ENCODE peak calls at places on chromosomes 4 and X, in five cellular contexts. One of them, this sample, is unnamed.
A peak's percentile ranks its signal among the peaks of the same experiment; 100 is the strongest.

GRCh38 chrX:56761167-56761566 is 32.1 kb downstream of the NBDY start:
- DNase-seq in NCI-H1436: no peak
- DNase-seq in stromal cell of bone marrow: no peak
- DNase-seq in stimulated activated CD4-positive, alpha-beta T cell treated with anti-CD3 and anti-CD28 coated beads, Interleukin-1b, Interleukin-23, amount 100 ng/mL, for 24 hours: no peak
- DNase-seq in body of pancreas: no peak
- DNase-seq in this sample: no peak

GRCh38 chr4:94457692-94458106 is 6.0 kb downstream of the PDLIM5 start:
- DNase-seq in NCI-H1436: no peak
- DNase-seq in stimulated activated CD4-positive, alpha-beta T cell treated with anti-CD3 and anti-CD28 coated beads, Interleukin-1b, Interleukin-23, amount 100 ng/mL, for 24 hours: no peak
- DNase-seq in body of pancreas: peak; percentile 21
- DNase-seq in stromal cell of bone marrow: no peak
- DNase-seq in this sample: no peak

GRCh38 chr4:81194286-81194685 is 20.7 kb downstream of the PRKG2 start:
- DNase-seq in body of pancreas: no peak
- DNase-seq in NCI-H1436: no peak
- DNase-seq in stromal cell of bone marrow: no peak
- DNase-seq in stimulated activated CD4-positive, alpha-beta T cell treated with anti-CD3 and anti-CD28 coated beads, Interleukin-1b, Interleukin-23, amount 100 ng/mL, for 24 hours: no peak
- DNase-seq in this sample: no peak

GRCh38 chr4:145436793-145437192 is 44.9 kb upstream of the SMAD1 start:
- DNase-seq in body of pancreas: no peak
- DNase-seq in NCI-H1436: no peak
- DNase-seq in stromal cell of bone marrow: no peak
- DNase-seq in stimulated activated CD4-positive, alpha-beta T cell treated with anti-CD3 and anti-CD28 coated beads, Interleukin-1b, Interleukin-23, amount 100 ng/mL, for 24 hours: no peak
- DNase-seq in this sample: no peak

GRCh38 chrX:102840871-102841705 is 96.0 kb upstream of the RAB40AL start:
- DNase-seq in NCI-H1436: no peak
- DNase-seq in stimulated activated CD4-positive, alpha-beta T cell treated with anti-CD3 and anti-CD28 coated beads, Interleukin-1b, Interleukin-23, amount 100 ng/mL, for 24 hours: no peak
- DNase-seq in body of pancreas: no peak
- DNase-seq in stromal cell of bone marrow: peak; percentile 43
- DNase-seq in this sample: no peak

GRCh38 chrX:11407331-11408110 is 114.3 kb downstream of the AMELX start:
- DNase-seq in NCI-H1436: no peak
- DNase-seq in stimulated activated CD4-positive, alpha-beta T cell treated with anti-CD3 and anti-CD28 coated beads, Interleukin-1b, Interleukin-23, amount 100 ng/mL, for 24 hours: no peak
- DNase-seq in stromal cell of bone marrow: no peak
- DNase-seq in body of pancreas: no peak
- DNase-seq in this sample: no peak

GRCh38 chrX:66004928-66005831 is 34.7 kb downstream of the VSIG4 start:
- DNase-seq in body of pancreas: no peak
- DNase-seq in NCI-H1436: no peak
- DNase-seq in stromal cell of bone marrow: no peak
- DNase-seq in stimulated activated CD4-positive, alpha-beta T cell treated with anti-CD3 and anti-CD28 coated beads, Interleukin-1b, Interleukin-23, amount 100 ng/mL, for 24 hours: no peak
- DNase-seq in this sample: no peak

GRCh38 chrX:46559062-46559461 is 13.8 kb upstream of the ZNF674 start:
- DNase-seq in NCI-H1436: no peak
- DNase-seq in body of pancreas: no peak
- DNase-seq in stimulated activated CD4-positive, alpha-beta T cell treated with anti-CD3 and anti-CD28 coated beads, Interleukin-1b, Interleukin-23, amount 100 ng/mL, for 24 hours: no peak
- DNase-seq in stromal cell of bone marrow: no peak
- DNase-seq in this sample: no peak